ENCODE peak calls at places on chromosomes 4 and X, in eight cellular contexts. One of them, this sample, is unnamed.

GRCh38 chrX:20506739-20507138 is 240.0 kb upstream of the RPS6KA3 start:
- DNase-seq in choroid plexus epithelial cell: no peak
- DNase-seq in amniotic stem cell: no peak
- DNase-seq in H9: no peak
- DNase-seq in GM13977: no peak
- DNase-seq in KBM-7: no peak
- DNase-seq in HFFc6: no peak
- DNase-seq in sciatic nerve: no peak
- DNase-seq in this sample: no peak

GRCh38 chrX:40784516-40785151 is 49.3 kb upstream of the MED14 start:
- DNase-seq in choroid plexus epithelial cell: peak; percentile 45
- DNase-seq in amniotic stem cell: no peak
- DNase-seq in H9: no peak
- DNase-seq in GM13977: no peak
- DNase-seq in KBM-7: no peak
- DNase-seq in HFFc6: no peak
- DNase-seq in sciatic nerve: no peak
- DNase-seq in this sample: no peak

GRCh38 chrX:143437439-143437838 is 79.8 kb downstream of the SPANXN3 start:
- DNase-seq in choroid plexus epithelial cell: no peak
- DNase-seq in amniotic stem cell: no peak
- DNase-seq in H9: no peak
- DNase-seq in GM13977: no peak
- DNase-seq in KBM-7: peak; percentile 23
- DNase-seq in HFFc6: no peak
- DNase-seq in sciatic nerve: no peak
- DNase-seq in this sample: no peak

GRCh38 chr4:127174731-127175130 is 458.0 kb upstream of the INTU start:
- DNase-seq in choroid plexus epithelial cell: no peak
- DNase-seq in amniotic stem cell: no peak
- DNase-seq in H9: no peak
- DNase-seq in GM13977: no peak
- DNase-seq in KBM-7: no peak
- DNase-seq in HFFc6: no peak
- DNase-seq in sciatic nerve: no peak
- DNase-seq in this sample: no peak

GRCh38 chr4:14168919-14169318 is 541.4 kb upstream of the BOD1L1 start:
- DNase-seq in choroid plexus epithelial cell: peak; percentile 83
- DNase-seq in amniotic stem cell: peak; percentile 36
- DNase-seq in H9: no peak
- DNase-seq in GM13977: no peak
- DNase-seq in KBM-7: peak; percentile 19
- DNase-seq in HFFc6: peak; percentile 86
- DNase-seq in sciatic nerve: peak; percentile 68
- DNase-seq in this sample: peak; percentile 29

GRCh38 chr4:2929469-2929868 is 33.7 kb downstream of the NOP14 start:
- DNase-seq in choroid plexus epithelial cell: no peak
- DNase-seq in amniotic stem cell: no peak
- DNase-seq in H9: no peak
- DNase-seq in GM13977: no peak
- DNase-seq in KBM-7: no peak
- DNase-seq in HFFc6: no peak
- DNase-seq in sciatic nerve: peak; percentile 53
- DNase-seq in this sample: no peak

GRCh38 chrX:18415386-18415785 is 10.0 kb upstream of the CDKL5 start:
- DNase-seq in choroid plexus epithelial cell: peak; percentile 39
- DNase-seq in amniotic stem cell: no peak
- DNase-seq in H9: no peak
- DNase-seq in GM13977: no peak
- DNase-seq in KBM-7: no peak
- DNase-seq in HFFc6: no peak
- DNase-seq in sciatic nerve: no peak
- DNase-seq in this sample: no peak

GRCh38 chr4:70556856-70557255 is 35.2 kb upstream of the AMBN start:
- DNase-seq in choroid plexus epithelial cell: peak; percentile 15
- DNase-seq in amniotic stem cell: peak; percentile 10
- DNase-seq in H9: no peak
- DNase-seq in GM13977: no peak
- DNase-seq in KBM-7: no peak
- DNase-seq in HFFc6: no peak
- DNase-seq in sciatic nerve: no peak
- DNase-seq in this sample: no peak

GRCh38 chr4:152072001-152072485 is 311.2 kb upstream of the GATB start:
- DNase-seq in choroid plexus epithelial cell: no peak
- DNase-seq in amniotic stem cell: no peak
- DNase-seq in H9: no peak
- DNase-seq in GM13977: no peak
- DNase-seq in KBM-7: no peak
- DNase-seq in HFFc6: peak; percentile 55
- DNase-seq in sciatic nerve: no peak
- DNase-seq in this sample: no peak

GRCh38 chrX:15894724-15895123 is 40.1 kb upstream of the AP1S2 start:
- DNase-seq in choroid plexus epithelial cell: no peak
- DNase-seq in amniotic stem cell: no peak
- DNase-seq in H9: no peak
- DNase-seq in GM13977: no peak
- DNase-seq in KBM-7: no peak
- DNase-seq in HFFc6: no peak
- DNase-seq in sciatic nerve: no peak
- DNase-seq in this sample: no peak

GRCh38 chrX:120350458-120351138 is 11.3 kb upstream of the ATP1B4 start:
- DNase-seq in choroid plexus epithelial cell: no peak
- DNase-seq in amniotic stem cell: no peak
- DNase-seq in H9: no peak
- DNase-seq in GM13977: no peak
- DNase-seq in KBM-7: no peak
- DNase-seq in HFFc6: no peak
- DNase-seq in sciatic nerve: no peak
- DNase-seq in this sample: no peak

GRCh38 chrX:43560247-43560946 is 95.7 kb upstream of the MAOA start:
- DNase-seq in choroid plexus epithelial cell: no peak
- DNase-seq in amniotic stem cell: no peak
- DNase-seq in H9: no peak
- DNase-seq in GM13977: no peak
- DNase-seq in KBM-7: no peak
- DNase-seq in HFFc6: no peak
- DNase-seq in sciatic nerve: no peak
- DNase-seq in this sample: no peak

GRCh38 chrX:153726286-153727107 is 1.8 kb downstream of the ABCD1 start:
- DNase-seq in choroid plexus epithelial cell: peak; percentile 47
- DNase-seq in amniotic stem cell: no peak
- DNase-seq in H9: peak; percentile 82
- DNase-seq in GM13977: peak; percentile 84
- DNase-seq in KBM-7: peak; percentile 86
- DNase-seq in HFFc6: peak; percentile 45
- DNase-seq in sciatic nerve: no peak
- DNase-seq in this sample: no peak

GRCh38 chr4:110622841-110623709 is at the start of gene PITX2:
- DNase-seq in choroid plexus epithelial cell: peak; percentile 57
- DNase-seq in amniotic stem cell: peak; percentile 15
- DNase-seq in H9: peak; percentile 100
- DNase-seq in GM13977: peak; percentile 95
- DNase-seq in KBM-7: no peak
- DNase-seq in HFFc6: peak; percentile 100
- DNase-seq in sciatic nerve: peak; percentile 75
- DNase-seq in this sample: no peak

GRCh38 chr4:165312506-165312905 is 15.0 kb upstream of the MSMO1 start:
- DNase-seq in choroid plexus epithelial cell: peak; percentile 86
- DNase-seq in amniotic stem cell: no peak
- DNase-seq in H9: no peak
- DNase-seq in GM13977: no peak
- DNase-seq in KBM-7: no peak
- DNase-seq in HFFc6: peak; percentile 62
- DNase-seq in sciatic nerve: no peak
- DNase-seq in this sample: no peak

GRCh38 chr4:112418092-112418491 is 97.9 kb downstream of the NEUROG2 start:
- DNase-seq in choroid plexus epithelial cell: no peak
- DNase-seq in amniotic stem cell: no peak
- DNase-seq in H9: peak; percentile 74
- DNase-seq in GM13977: no peak
- DNase-seq in KBM-7: no peak
- DNase-seq in HFFc6: no peak
- DNase-seq in sciatic nerve: no peak
- DNase-seq in this sample: no peak

GRCh38 chrX:30027636-30028035 is 187.7 kb upstream of the MAGEB2 start:
- DNase-seq in choroid plexus epithelial cell: no peak
- DNase-seq in amniotic stem cell: no peak
- DNase-seq in H9: no peak
- DNase-seq in GM13977: no peak
- DNase-seq in KBM-7: no peak
- DNase-seq in HFFc6: no peak
- DNase-seq in sciatic nerve: no peak
- DNase-seq in this sample: no peak